ENCODE peak calls at places on chromosome 13, in four cellular contexts. L, D, J and B are unnamed samples.

GRCh38 chr13:107834717-107835116 is 380.6 kb downstream of the LIG4 start:
- DNase-seq in L (no peak), D (no peak), J (no peak), B (no peak)

GRCh38 chr13:111327701-111328100 is 7.3 kb downstream of the TEX29 start:
- DNase-seq in L (no peak), D (no peak), J (no peak), B (no peak)

GRCh38 chr13:30745917-30746686 is 10.8 kb downstream of the ALOX5AP start:
- DNase-seq in L (peak), D (no peak), J (no peak), B (no peak)

GRCh38 chr13:100203696-100204367 is 114.9 kb downstream of the PCCA start:
- DNase-seq in L (no peak), D (no peak), J (no peak), B (no peak)

GRCh38 chr13:29564828-29565227 is 30.7 kb downstream of the SLC7A1 start:
- DNase-seq in L (no peak), D (no peak), J (no peak), B (no peak)

GRCh38 chr13:100396771-100397170 is 191.8 kb downstream of the GGACT start:
- DNase-seq in L (no peak), D (no peak), J (no peak), B (no peak)

GRCh38 chr13:30255696-30256095 is 51.7 kb downstream of the KATNAL1 start:
- DNase-seq in L (no peak), D (no peak), J (no peak), B (no peak)

GRCh38 chr13:80340643-80341097 is 256 bp downstream of the SPRY2 start:
- DNase-seq in L (peak), D (no peak), J (no peak), B (no peak)

GRCh38 chr13:76882431-76882830 is 3.8 kb downstream of the KCTD12 start:
- DNase-seq in L (no peak), D (no peak), J (no peak), B (no peak)

GRCh38 chr13:30165791-30166190 is 141.6 kb downstream of the KATNAL1 start:
- DNase-seq in L (no peak), D (no peak), J (no peak), B (no peak)

GRCh38 chr13:101309014-101309619 is 107.2 kb downstream of the NALCN start:
- DNase-seq in L (no peak), D (no peak), J (no peak), B (no peak)

GRCh38 chr13:65999441-65999840 is 1230.7 kb downstream of the PCDH9 start:
- DNase-seq in L (no peak), D (no peak), J (no peak), B (no peak)

GRCh38 chr13:105220886-105221285 is 1314.6 kb downstream of the EFNB2 start:
- DNase-seq in L (no peak), D (no peak), J (no peak), B (no peak)

GRCh38 chr13:74026753-74027152 is 107.5 kb downstream of the KLF12 start:
- DNase-seq in L (no peak), D (no peak), J (no peak), B (peak)

GRCh38 chr13:34201050-34201913 is 383.3 kb downstream of the RFC3 start:
- DNase-seq in L (peak), D (no peak), J (no peak), B (no peak)

GRCh38 chr13:33058816-33059215 is 42.6 kb downstream of the KL start:
- DNase-seq in L (no peak), D (no peak), J (no peak), B (no peak)

GRCh38 chr13:112596220-112596619 is 8.3 kb upstream of the TUBGCP3 start:
- DNase-seq in L (no peak), D (no peak), J (no peak), B (no peak)

GRCh38 chr13:112603641-112604220 is 15.8 kb upstream of the TUBGCP3 start:
- DNase-seq in L (no peak), D (no peak), J (no peak), B (no peak)

GRCh38 chr13:112605531-112605990 is 17.6 kb upstream of the TUBGCP3 start:
- DNase-seq in L (no peak), D (no peak), J (no peak), B (no peak)

GRCh38 chr13:112606125-112607001 is 18.4 kb upstream of the TUBGCP3 start:
- DNase-seq in L (peak), D (peak), J (peak), B (no peak)

DNA sequence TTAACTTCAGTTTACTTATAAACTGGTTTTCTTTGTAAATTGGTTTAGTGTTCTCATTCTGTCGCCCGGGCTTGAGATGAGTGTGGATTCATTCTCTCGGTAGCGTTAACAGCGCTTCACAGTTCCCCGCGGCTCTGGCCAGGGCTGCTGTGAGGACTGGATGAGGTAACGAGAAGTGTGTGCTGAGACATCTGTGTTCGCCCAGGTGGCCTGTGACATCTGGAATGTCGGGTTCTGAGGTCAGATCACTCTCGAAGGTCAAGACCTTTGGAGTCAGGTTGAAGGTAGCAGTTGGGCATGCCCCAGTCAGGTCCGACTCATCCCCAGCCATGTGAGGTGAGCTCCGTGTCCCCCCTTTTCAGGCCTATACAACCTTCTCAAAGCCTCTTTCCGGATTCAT is 13.4 kb upstream of the TUBGCP3 start:
- DNase-seq in L (no peak), D (no peak), J (no peak), B (no peak)
- TF ChIP-seq TARDBP in L (no peak), D (no peak), J (no peak), B (no peak)

DNA sequence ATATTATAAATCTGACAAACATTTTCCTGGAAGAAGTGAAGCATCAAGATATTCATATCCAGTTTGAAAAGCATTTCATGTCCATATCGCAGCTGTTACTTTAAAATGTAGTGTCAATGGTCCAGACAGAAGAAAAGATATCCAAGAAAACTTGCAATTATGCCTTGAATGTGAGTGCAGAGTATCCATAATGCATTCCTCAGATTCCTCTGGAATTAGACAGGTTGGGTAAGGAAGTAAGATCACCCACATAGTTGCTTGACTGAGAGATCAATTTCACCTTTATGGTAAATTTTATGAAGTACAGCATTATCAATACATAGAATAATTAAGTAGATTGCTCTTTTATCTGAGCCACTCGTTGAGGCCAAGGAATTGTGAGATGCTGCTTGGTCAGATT is 327.0 kb upstream of the SLITRK5 start:
- DNase-seq in L (no peak), D (no peak), J (no peak), B (no peak)
- TF ChIP-seq TARDBP in L (no peak), D (no peak), J (no peak), B (no peak)

GRCh38 chr13:27131202-27131623 is 40.4 kb downstream of the USP12 start:
- DNase-seq in L (no peak), D (no peak), J (peak), B (peak)
- TF ChIP-seq TARDBP in L (no peak), D (no peak), J (no peak), B (peak)

DNA sequence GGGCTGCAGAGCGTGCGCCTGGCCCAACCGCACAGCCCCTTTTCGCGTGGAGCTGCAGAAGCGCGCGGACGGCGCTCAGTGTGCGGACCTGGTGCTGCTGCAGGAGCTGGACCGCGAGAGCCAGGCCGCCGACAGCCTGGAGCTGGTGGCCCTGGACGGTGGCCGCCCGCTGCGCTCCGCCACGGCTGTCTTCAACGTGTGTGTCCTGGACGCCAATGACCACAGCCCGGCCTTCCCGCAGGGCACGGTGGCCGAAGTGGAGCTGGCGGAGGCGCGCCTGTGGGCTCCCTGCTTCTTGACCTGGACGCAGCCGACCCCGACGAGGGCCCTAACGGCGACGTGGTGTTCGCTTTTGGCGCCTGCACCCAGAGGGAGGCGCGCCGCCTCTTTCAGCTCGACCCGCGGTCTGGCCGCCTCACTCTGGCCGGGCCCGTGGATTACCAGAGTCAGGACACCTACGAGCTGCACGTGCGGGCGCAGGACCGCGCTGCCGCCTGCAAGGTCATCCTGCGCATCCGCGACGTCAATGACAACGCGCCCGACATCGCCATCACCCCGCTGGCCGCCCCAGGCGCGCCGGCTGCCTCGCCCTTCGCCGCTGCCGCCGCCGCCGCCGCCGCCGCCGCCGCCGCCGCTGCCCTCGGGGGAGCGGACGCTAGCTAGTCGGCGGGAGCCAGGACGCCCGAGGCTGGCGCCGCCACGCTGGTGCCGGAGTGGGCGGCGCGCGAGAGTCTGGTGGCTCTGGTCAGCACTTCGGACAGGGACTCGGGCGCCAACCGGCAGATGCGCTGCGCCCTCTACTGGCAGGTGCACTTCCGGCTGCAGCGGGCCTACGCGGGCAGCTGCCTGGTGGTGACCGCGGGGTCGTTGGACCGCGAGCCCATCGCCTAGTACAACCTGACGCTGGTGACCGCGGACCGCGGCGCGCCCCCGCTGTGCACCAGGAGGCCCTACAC is 172.2 kb downstream of the OLFM4 start:
- DNase-seq in L (no peak), D (no peak), J (no peak), B (no peak)
- TF ChIP-seq TARDBP in L (no peak), D (no peak), J (no peak), B (no peak)

DNA sequence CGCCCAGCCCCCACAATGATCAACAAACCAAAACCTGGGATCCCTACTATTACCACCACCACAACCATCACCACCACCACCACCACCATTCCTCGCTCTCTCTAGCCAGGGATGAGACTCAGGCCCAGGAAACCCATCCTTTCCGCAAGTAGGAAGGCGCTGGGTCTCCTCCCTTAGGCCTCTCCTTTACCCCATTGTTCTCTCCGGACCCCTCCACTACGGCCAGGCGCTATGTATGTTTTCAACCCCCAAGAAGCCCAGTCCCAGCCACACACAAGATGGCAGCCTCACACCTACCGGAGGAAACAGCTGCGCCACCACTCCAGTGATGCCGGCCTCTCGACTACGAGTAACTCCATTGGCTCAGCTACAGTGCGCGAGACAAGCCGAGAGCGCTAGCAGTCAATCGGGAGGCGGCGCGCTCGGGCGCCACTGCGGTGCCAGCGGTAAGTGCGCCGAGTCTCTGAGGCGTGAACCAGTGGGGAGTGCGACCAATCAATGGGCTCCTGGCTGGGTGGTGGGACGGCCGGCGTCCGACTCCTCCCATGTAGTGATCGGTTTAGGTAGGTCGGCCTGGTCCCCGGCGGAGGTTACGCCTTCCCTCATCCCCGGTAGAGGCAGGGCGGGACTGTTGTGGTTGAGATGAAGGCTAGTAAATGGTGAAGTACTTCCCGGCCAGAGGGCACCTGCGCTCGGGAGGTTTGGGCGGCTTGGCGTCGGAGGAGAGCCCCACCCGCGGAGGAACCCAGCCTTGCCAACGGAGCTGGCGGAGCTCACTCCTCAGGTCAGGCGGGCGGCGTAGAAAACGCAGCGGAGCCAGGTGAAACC is at the start of the genes CAB39L and SETDB2:
- DNase-seq in L (peak), D (peak), J (peak), B (peak)
- TF ChIP-seq TARDBP in L (no peak), D (no peak), J (no peak), B (peak)

GRCh38 chr13:47437411-47437810 is 540.6 kb upstream of the HTR2A start:
- DNase-seq in L (no peak), D (no peak), J (no peak), B (no peak)
- TF ChIP-seq TARDBP in L (no peak), D (no peak), J (no peak), B (no peak)

DNA sequence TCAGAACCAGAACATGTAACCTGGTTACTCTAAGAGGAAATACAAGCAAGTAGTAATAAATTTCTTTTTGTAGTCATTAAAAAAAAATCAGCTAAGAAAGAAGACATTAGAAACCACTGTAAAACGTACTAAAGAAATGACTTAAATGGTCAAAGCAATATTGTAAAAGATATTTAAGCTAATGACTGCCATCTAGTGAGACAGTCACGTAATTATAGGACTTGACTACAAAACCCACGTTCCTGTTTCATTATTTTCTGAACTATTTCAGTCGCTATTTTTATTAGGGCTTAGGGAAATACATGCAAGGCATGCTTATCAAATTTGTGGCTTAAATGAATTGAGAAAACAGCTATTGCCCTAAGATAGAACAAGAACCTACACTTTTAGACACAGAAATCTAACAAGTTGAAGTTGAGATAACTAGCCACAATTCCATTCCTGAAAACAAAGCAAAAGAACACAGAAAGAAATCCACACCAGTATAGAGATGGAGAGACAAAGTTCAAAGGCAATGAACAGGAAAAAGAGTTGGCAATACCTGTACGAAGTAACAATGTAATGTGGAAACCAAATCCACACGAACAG is 17.9 kb downstream of the ALG5 start:
- DNase-seq in L (peak), D (peak), J (peak), B (no peak)
- TF ChIP-seq TARDBP in L (no peak), D (no peak), J (no peak), B (no peak)